ENCODE peak calls at places on chromosomes 12 and 14, in four cellular contexts. P is neural crest cell, C is stomach, X is NCI-H526. D is an unnamed sample.

GRCh38 chr12:28958553-28959195 is 190.4 kb upstream of the FAR2 start:
- DNase-seq in P (no peak), C (no peak), X (no peak), D (no peak)

GRCh38 chr12:69059465-69060457 is 126.8 kb upstream of the CPM start:
- DNase-seq in P (no peak), C (no peak), X (no peak), D (no peak)

GRCh38 chr14:100850841-100851585 is 25.1 kb downstream of the MEG3 start:
- DNase-seq in P (peak; percentile 32), C (peak; percentile 71), X (peak; percentile 25), D (peak; percentile 85)

GRCh38 chr12:89225401-89225800 is 126.9 kb downstream of the DUSP6 start:
- DNase-seq in P (no peak), C (no peak), X (no peak), D (peak; percentile 78)

GRCh38 chr12:70196732-70197361 is 46.4 kb upstream of the CNOT2 start:
- DNase-seq in P (no peak), C (no peak), X (no peak), D (no peak)

GRCh38 chr14:95336192-95336760 is 16.6 kb upstream of the CLMN start:
- DNase-seq in P (no peak), C (no peak), X (no peak), D (no peak)

GRCh38 chr12:102388469-102388868 is 91.9 kb downstream of the IGF1 start:
- DNase-seq in P (no peak), C (no peak), X (no peak), D (no peak)

GRCh38 chr12:91335724-91336123 is 153.1 kb upstream of the DCN start:
- DNase-seq in P (no peak), C (no peak), X (no peak), D (no peak)

GRCh38 chr12:32549675-32550079 is 129.4 kb upstream of the DNM1L start:
- DNase-seq in P (no peak), C (no peak), X (no peak), D (no peak)

GRCh38 chr12:779745-780734 is 27.7 kb downstream of the WNK1 start:
- DNase-seq in P (no peak), C (no peak), X (no peak), D (no peak)

GRCh38 chr14:45526715-45527549 is 273.9 kb upstream of the MIS18BP1 start:
- DNase-seq in P (peak; percentile 38), C (peak; percentile 49), X (peak; percentile 2), D (no peak)

GRCh38 chr12:27826076-27826475 is 46.0 kb upstream of the MANSC4 start:
- DNase-seq in P (no peak), C (no peak), X (no peak), D (no peak)

GRCh38 chr12:52370906-52371608 is 3.8 kb upstream of the KRT85 start:
- DNase-seq in P (no peak), C (no peak), X (no peak), D (no peak)

GRCh38 chr14:23361320-23361719 is 3.7 kb downstream of the EFS start:
- DNase-seq in P (no peak), C (no peak), X (no peak), D (no peak)

GRCh38 chr14:45891417-45892080 is 638.5 kb upstream of the MIS18BP1 start:
- DNase-seq in P (peak; percentile 9), C (peak; percentile 36), X (no peak), D (no peak)

GRCh38 chr12:25368542-25368941 is 117.8 kb upstream of the KRAS start:
- DNase-seq in P (no peak), C (no peak), X (no peak), D (no peak)

GRCh38 chr14:50667491-50668007 is 557 bp downstream of the SAV1 start:
- DNase-seq in P (no peak), C (peak; percentile 48), X (no peak), D (peak; percentile 3)

GRCh38 chr12:107580750-107581529 is 104.7 kb upstream of the PWP1 start:
- DNase-seq in P (no peak), C (no peak), X (no peak), D (no peak)

GRCh38 chr12:113154351-113154973 is 4.9 kb downstream of the CFAP73 start:
- DNase-seq in P (no peak), C (no peak), X (no peak), D (no peak)

GRCh38 chr14:96145116-96145864 is 59.3 kb upstream of the BDKRB2 start:
- DNase-seq in P (no peak), C (no peak), X (no peak), D (no peak)

GRCh38 chr14:99520571-99521081 is 39.4 kb downstream of the CCNK start:
- DNase-seq in P (no peak), C (no peak), X (no peak), D (no peak)

GRCh38 chr12:78194448-78194847 is 363.8 kb downstream of the NAV3 start:
- DNase-seq in P (no peak), C (no peak), X (no peak), D (no peak)

GRCh38 chr14:61063461-61063860 is 82.4 kb downstream of the SLC38A6 start:
- DNase-seq in P (no peak), C (no peak), X (peak; percentile 91), D (no peak)

GRCh38 chr14:50944647-50945413 is 547 bp upstream of the PYGL start:
- DNase-seq in P (no peak), C (peak; percentile 50), X (no peak), D (no peak)

GRCh38 chr12:6949063-6949594 is 2.0 kb upstream of the PTPN6 start:
- DNase-seq in P (no peak), C (no peak), X (no peak), D (no peak)

GRCh38 chr12:11823593-11823992 is 174.1 kb downstream of the ETV6 start:
- DNase-seq in P (no peak), C (no peak), X (no peak), D (no peak)

GRCh38 chr14:87813211-87813610 is 179.8 kb downstream of the GALC start:
- DNase-seq in P (no peak), C (no peak), X (peak; percentile 99), D (no peak)

GRCh38 chr14:61103541-61104339 is 122.7 kb downstream of the SLC38A6 start:
- DNase-seq in P (no peak), C (no peak), X (no peak), D (no peak)

GRCh38 chr12:49624919-49625577 is 1.7 kb downstream of the PRPF40B start:
- DNase-seq in P (no peak), C (no peak), X (no peak), D (no peak)

GRCh38 chr12:118704517-118704916 is 276.8 kb upstream of the SRRM4 start:
- DNase-seq in P (no peak), C (no peak), X (no peak), D (no peak)